ENCODE peak calls at places on chromosomes 16 and 17, in six cellular contexts. F is tibial nerve, K is bronchial epithelial cell, C is A549, L is GM12878, D is fibroblast of the aortic adventitia. X is an unnamed sample.

GRCh38 chr17:38528101-38528500 is 77.7 kb downstream of the SRCIN1 start:
- DNase-seq in F (no peak), K (no peak), C (no peak), L (no peak), D (no peak), X (no peak)

GRCh38 chr16:361341-361871 is 8.9 kb upstream of the AXIN1 start:
- DNase-seq in F (no peak), K (no peak), C (no peak), L (no peak), D (no peak), X (no peak)

GRCh38 chr16:81732699-81733098 is 46.4 kb upstream of the PLCG2 start:
- DNase-seq in F (no peak), K (no peak), C (no peak), L (no peak), D (no peak), X (no peak)

GRCh38 chr16:24988593-24989338 is 26.4 kb downstream of the ARHGAP17 start:
- DNase-seq in F (peak; percentile 31), K (peak; percentile 77), C (peak; percentile 49), L (no peak), D (peak; percentile 90), X (peak; percentile 80)

GRCh38 chr17:80827646-80828643 is 163.7 kb upstream of the CHMP6 start:
- DNase-seq in F (no peak), K (peak; percentile 47), C (peak; percentile 30), L (no peak), D (no peak), X (no peak)

GRCh38 chr16:14322186-14322585 is 251.1 kb downstream of the MRTFB start:
- DNase-seq in F (no peak), K (no peak), C (no peak), L (no peak), D (no peak), X (no peak)

GRCh38 chr16:1048442-1049112 is 24.0 kb upstream of the SSTR5 start:
- DNase-seq in F (peak; percentile 33), K (no peak), C (peak; percentile 68), L (no peak), D (peak; percentile 34), X (peak; percentile 54)

GRCh38 chr17:41211845-41212466 is 14.5 kb upstream of the KRTAP9-2 start:
- DNase-seq in F (no peak), K (peak; percentile 87), C (peak; percentile 85), L (no peak), D (peak; percentile 42), X (peak; percentile 8)

GRCh38 chr17:32471652-32472051 is 15.1 kb upstream of the CDK5R1 start:
- DNase-seq in F (no peak), K (no peak), C (no peak), L (no peak), D (no peak), X (no peak)

GRCh38 chr16:22034503-22034902 is 26.6 kb downstream of the MOSMO start:
- DNase-seq in F (no peak), K (no peak), C (no peak), L (no peak), D (no peak), X (no peak)

GRCh38 chr16:24730914-24731313 is 1.5 kb downstream of the TNRC6A start:
- DNase-seq in F (no peak), K (no peak), C (no peak), L (no peak), D (no peak), X (no peak)

GRCh38 chr16:1106659-1107058 is 10.6 kb upstream of the C1QTNF8 start:
- DNase-seq in F (no peak), K (no peak), C (no peak), L (no peak), D (no peak), X (no peak)

GRCh38 chr16:30054959-30055553 is 10.5 kb upstream of the ALDOA start:
- DNase-seq in F (no peak), K (peak; percentile 83), C (peak; percentile 67), L (no peak), D (no peak), X (no peak)

GRCh38 chr17:48542114-48542955 is 2.6 kb downstream of the HOXB2 start:
- DNase-seq in F (no peak), K (no peak), C (no peak), L (no peak), D (no peak), X (no peak)

GRCh38 chr17:39787743-39788484 is 50.2 kb downstream of the GRB7 start:
- DNase-seq in F (no peak), K (peak; percentile 74), C (no peak), L (no peak), D (no peak), X (no peak)

GRCh38 chr16:57590654-57591085 is 37.8 kb upstream of the ADGRG1 start:
- DNase-seq in F (no peak), K (peak; percentile 92), C (peak; percentile 44), L (no peak), D (peak; percentile 86), X (peak; percentile 80)

GRCh38 chr16:86732621-86733297 is 154.4 kb downstream of the FOXL1 start:
- DNase-seq in F (no peak), K (no peak), C (no peak), L (no peak), D (peak; percentile 40), X (no peak)

GRCh38 chr16:85715169-85716015 is 26.6 kb upstream of the GINS2 start:
- DNase-seq in F (no peak), K (peak; percentile 59), C (no peak), L (no peak), D (peak; percentile 22), X (peak; percentile 41)

GRCh38 chr16:1708768-1709180 is 2.8 kb downstream of the MAPK8IP3 start:
- DNase-seq in F (no peak), K (peak; percentile 44), C (no peak), L (no peak), D (peak; percentile 63), X (peak; percentile 77)

GRCh38 chr17:73052923-73053322 is 39.6 kb downstream of the SLC39A11 start:
- DNase-seq in F (no peak), K (no peak), C (no peak), L (no peak), D (no peak), X (no peak)

GRCh38 chr17:38402897-38403296 is 25.4 kb upstream of the ARHGAP23 start:
- DNase-seq in F (no peak), K (no peak), C (no peak), L (no peak), D (no peak), X (no peak)

GRCh38 chr17:68425979-68426378 is 31.3 kb downstream of the WIPI1 start:
- DNase-seq in F (no peak), K (no peak), C (no peak), L (no peak), D (no peak), X (no peak)

GRCh38 chr17:16283705-16284104 is 66.7 kb downstream of the PIGL start:
- DNase-seq in F (no peak), K (peak; percentile 59), C (peak; percentile 45), L (no peak), D (peak; percentile 80), X (peak; percentile 73)

GRCh38 chr16:50593410-50594139 is 45.4 kb downstream of the NKD1 start:
- DNase-seq in F (no peak), K (no peak), C (no peak), L (no peak), D (no peak), X (peak; percentile 17)
- TF ChIP-seq CTCF in F (no peak), K (no peak), C (no peak), L (no peak), D (peak; percentile 22), X (peak; percentile 48)

GRCh38 chr17:43588121-43588520 is 42.0 kb upstream of the ETV4 start:
- DNase-seq in F (no peak), K (no peak), C (no peak), L (no peak), D (peak; percentile 33), X (no peak)

GRCh38 chr17:43588664-43589435 is 42.7 kb upstream of the ETV4 start:
- DNase-seq in F (peak; percentile 33), K (no peak), C (no peak), L (no peak), D (peak; percentile 62), X (no peak)

GRCh38 chr17:43587647-43588046 is 41.5 kb upstream of the ETV4 start:
- DNase-seq in F (no peak), K (no peak), C (no peak), L (no peak), D (no peak), X (no peak)

GRCh38 chr17:43595466-43595865 is 49.3 kb upstream of the ETV4 start:
- DNase-seq in F (no peak), K (peak; percentile 68), C (no peak), L (no peak), D (no peak), X (no peak)

DNA sequence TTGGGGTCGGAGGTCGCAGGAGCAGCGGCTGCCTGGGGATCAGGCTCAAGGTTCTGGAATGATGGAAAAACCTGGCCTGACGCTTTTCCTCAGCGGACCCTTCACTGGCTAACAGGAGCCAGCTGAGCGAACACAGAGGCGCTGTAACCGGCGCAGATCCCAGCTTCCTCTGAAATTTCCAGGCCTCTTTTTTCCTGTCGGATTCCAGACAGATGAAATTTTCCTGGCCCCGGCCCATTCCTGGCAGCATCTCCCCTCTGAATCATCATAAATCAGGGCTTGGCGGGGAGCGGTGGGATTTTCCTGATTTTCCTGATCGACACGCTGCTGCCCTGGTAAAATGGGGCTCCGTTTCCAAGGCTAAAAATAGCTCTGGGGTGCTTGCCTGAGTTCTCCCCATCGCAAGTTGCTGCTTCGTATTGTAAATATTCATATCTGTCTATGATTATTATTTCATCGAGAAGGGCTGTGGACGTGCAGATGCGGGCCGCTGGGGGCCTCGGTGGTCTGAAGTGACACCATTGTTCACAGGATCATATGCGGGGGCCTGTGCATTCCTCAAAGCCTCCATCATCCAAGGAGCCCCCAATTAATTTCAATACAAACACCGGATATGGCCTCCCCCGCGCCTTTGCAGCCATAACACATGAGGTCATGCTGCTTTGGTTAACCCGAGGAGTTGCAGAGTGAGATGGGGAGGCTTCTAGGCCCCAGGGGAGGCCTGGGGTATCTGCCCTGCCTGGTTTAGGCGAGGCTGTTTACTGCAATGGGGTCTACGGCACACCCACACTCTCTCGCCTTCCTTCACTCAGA is 45.8 kb upstream of the ETV4 start:
- DNase-seq in F (peak; percentile 76), K (peak; percentile 9), C (no peak), L (no peak), D (peak; percentile 97), X (peak; percentile 43)
- H3K4me3 ChIP-seq in F (peak overlapping the region; percentile 13), K (no peak overlapping the region), C (no peak overlapping the region), L (no peak overlapping the region), D (peak overlapping the region; percentile 22), X (peak overlapping the region; percentile 11)

GRCh38 chr17:50181601-50182345 is 16.0 kb downstream of the SGCA start:
- DNase-seq in F (no peak), K (peak; percentile 30), C (no peak), L (no peak), D (peak; percentile 68), X (peak; percentile 79)
- TF ChIP-seq CTCF in F (no peak), K (no peak), C (no peak), L (no peak), D (no peak), X (peak; percentile 7)

DNA sequence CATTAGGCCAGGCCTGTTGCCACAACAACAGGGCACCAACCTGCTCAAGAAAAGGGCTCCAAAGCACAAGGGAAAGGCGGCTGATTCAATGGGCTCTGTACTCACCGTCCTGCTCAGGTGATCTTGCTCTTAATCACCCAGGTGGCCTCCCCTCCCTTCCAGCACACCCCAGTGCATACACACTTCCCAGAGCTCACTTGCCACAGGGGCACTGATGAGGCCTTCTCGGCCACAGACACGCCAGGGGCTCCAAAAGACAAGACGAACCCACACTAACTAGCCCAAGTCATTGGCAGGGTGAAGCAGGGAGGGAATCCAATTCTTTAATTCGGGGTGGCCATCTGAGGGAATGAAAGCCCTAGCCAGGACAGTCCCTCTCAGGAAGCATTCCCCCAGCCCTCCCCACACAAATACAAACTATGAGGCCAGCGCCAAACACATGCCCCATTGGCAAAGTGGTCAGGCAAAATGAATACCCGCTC is 1.4 kb downstream of the MYO18A start:
- DNase-seq in F (no peak), K (peak; percentile 85), C (peak; percentile 29), L (no peak), D (no peak), X (no peak)
- H3K4me3 ChIP-seq in F (peak overlapping the region; percentile 82), K (peak overlapping the region; percentile 56), C (peak overlapping the region; percentile 60), L (no peak overlapping the region), D (peak overlapping the region; percentile 69), X (peak overlapping the region; percentile 24)

GRCh38 chr17:53313746-53314145 is 509.0 kb upstream of the KIF2B start:
- DNase-seq in F (no peak), K (peak; percentile 13), C (no peak), L (no peak), D (no peak), X (no peak)
- TF ChIP-seq CTCF in F (no peak), K (no peak), C (no peak), L (no peak), D (no peak), X (no peak)

X was measured in choroid plexus epithelial cell.